ENCODE peak calls at places on chromosomes 12 and 14, in nine cellular contexts. One of them, this sample, is unnamed.

GRCh38 chr14:75165586-75166391 is 10.6 kb downstream of the TMED10 start:
- DNase-seq in tibial nerve: peak
- DNase-seq in body of pancreas: no peak
- DNase-seq in foreskin fibroblast: no peak
- DNase-seq in NCI-H1092 treated with DMSO at 0.1 percent for 48 hours: no peak
- DNase-seq in Ammon's horn: peak
- DNase-seq in A549: no peak
- DNase-seq in GM20000: no peak
- DNase-seq in AG04449: no peak
- DNase-seq in this sample: no peak

GRCh38 chr12:55874465-55874864 is 31.7 kb upstream of the MMP19 start:
- DNase-seq in tibial nerve: no peak
- DNase-seq in body of pancreas: no peak
- DNase-seq in foreskin fibroblast: peak
- DNase-seq in NCI-H1092 treated with DMSO at 0.1 percent for 48 hours: no peak
- DNase-seq in Ammon's horn: peak
- DNase-seq in A549: no peak
- DNase-seq in GM20000: no peak
- DNase-seq in AG04449: no peak
- DNase-seq in this sample: no peak

GRCh38 chr14:99691111-99691885 is 7.2 kb downstream of the CYP46A1 start:
- DNase-seq in tibial nerve: no peak
- DNase-seq in body of pancreas: no peak
- DNase-seq in foreskin fibroblast: no peak
- DNase-seq in NCI-H1092 treated with DMSO at 0.1 percent for 48 hours: no peak
- DNase-seq in Ammon's horn: no peak
- DNase-seq in A549: no peak
- DNase-seq in GM20000: no peak
- DNase-seq in AG04449: no peak
- DNase-seq in this sample: no peak

GRCh38 chr14:94338023-94338422 is 14.9 kb upstream of the SERPINA6 start:
- DNase-seq in tibial nerve: no peak
- DNase-seq in body of pancreas: no peak
- DNase-seq in foreskin fibroblast: no peak
- DNase-seq in NCI-H1092 treated with DMSO at 0.1 percent for 48 hours: no peak
- DNase-seq in Ammon's horn: no peak
- DNase-seq in A549: no peak
- DNase-seq in GM20000: no peak
- DNase-seq in AG04449: no peak
- DNase-seq in this sample: no peak

GRCh38 chr14:48536318-48536717 is 860.9 kb upstream of the MDGA2 start:
- DNase-seq in tibial nerve: no peak
- DNase-seq in body of pancreas: no peak
- DNase-seq in foreskin fibroblast: no peak
- DNase-seq in NCI-H1092 treated with DMSO at 0.1 percent for 48 hours: no peak
- DNase-seq in Ammon's horn: no peak
- DNase-seq in A549: no peak
- DNase-seq in GM20000: no peak
- DNase-seq in AG04449: no peak
- DNase-seq in this sample: no peak

GRCh38 chr14:68401855-68402254 is 391.0 kb downstream of the ZFP36L1 start:
- DNase-seq in tibial nerve: no peak
- DNase-seq in body of pancreas: no peak
- DNase-seq in foreskin fibroblast: no peak
- DNase-seq in NCI-H1092 treated with DMSO at 0.1 percent for 48 hours: no peak
- DNase-seq in Ammon's horn: no peak
- DNase-seq in A549: no peak
- DNase-seq in GM20000: peak
- DNase-seq in AG04449: no peak
- DNase-seq in this sample: no peak

GRCh38 chr14:77825895-77826519 is 26.1 kb downstream of the ADCK1 start:
- DNase-seq in tibial nerve: no peak
- DNase-seq in body of pancreas: peak
- DNase-seq in foreskin fibroblast: no peak
- DNase-seq in NCI-H1092 treated with DMSO at 0.1 percent for 48 hours: no peak
- DNase-seq in Ammon's horn: peak
- DNase-seq in A549: no peak
- DNase-seq in GM20000: no peak
- DNase-seq in AG04449: no peak
- DNase-seq in this sample: no peak

GRCh38 chr12:132544173-132544468 is 54.2 kb downstream of the FBRSL1 start:
- DNase-seq in tibial nerve: no peak
- DNase-seq in body of pancreas: no peak
- DNase-seq in foreskin fibroblast: no peak
- DNase-seq in NCI-H1092 treated with DMSO at 0.1 percent for 48 hours: no peak
- DNase-seq in Ammon's horn: no peak
- DNase-seq in A549: no peak
- DNase-seq in GM20000: no peak
- DNase-seq in AG04449: no peak
- DNase-seq in this sample: no peak

GRCh38 chr12:104499207-104499606 is 42.5 kb downstream of the CHST11 start:
- DNase-seq in tibial nerve: no peak
- DNase-seq in body of pancreas: no peak
- DNase-seq in foreskin fibroblast: no peak
- DNase-seq in NCI-H1092 treated with DMSO at 0.1 percent for 48 hours: no peak
- DNase-seq in Ammon's horn: no peak
- DNase-seq in A549: no peak
- DNase-seq in GM20000: no peak
- DNase-seq in AG04449: no peak
- DNase-seq in this sample: no peak

GRCh38 chr12:55072093-55072492 is 52.3 kb downstream of the NEUROD4 start:
- DNase-seq in tibial nerve: no peak
- DNase-seq in body of pancreas: peak
- DNase-seq in foreskin fibroblast: peak
- DNase-seq in NCI-H1092 treated with DMSO at 0.1 percent for 48 hours: peak
- DNase-seq in Ammon's horn: peak
- DNase-seq in A549: peak
- DNase-seq in GM20000: peak
- DNase-seq in AG04449: no peak
- DNase-seq in this sample: no peak

GRCh38 chr12:2856051-2856450 is 788 bp downstream of the TEX52 start:
- DNase-seq in tibial nerve: no peak
- DNase-seq in body of pancreas: no peak
- DNase-seq in foreskin fibroblast: no peak
- DNase-seq in NCI-H1092 treated with DMSO at 0.1 percent for 48 hours: no peak
- DNase-seq in Ammon's horn: no peak
- DNase-seq in A549: no peak
- DNase-seq in GM20000: no peak
- DNase-seq in AG04449: no peak
- DNase-seq in this sample: no peak

GRCh38 chr12:32264995-32265394 is 134.4 kb upstream of the FGD4 start:
- DNase-seq in tibial nerve: peak
- DNase-seq in body of pancreas: no peak
- DNase-seq in foreskin fibroblast: peak
- DNase-seq in NCI-H1092 treated with DMSO at 0.1 percent for 48 hours: no peak
- DNase-seq in Ammon's horn: peak
- DNase-seq in A549: no peak
- DNase-seq in GM20000: peak
- DNase-seq in AG04449: no peak
- DNase-seq in this sample: no peak

GRCh38 chr14:90275820-90276219 is 19.5 kb downstream of the PSMC1 start:
- DNase-seq in tibial nerve: no peak
- DNase-seq in body of pancreas: no peak
- DNase-seq in foreskin fibroblast: no peak
- DNase-seq in NCI-H1092 treated with DMSO at 0.1 percent for 48 hours: no peak
- DNase-seq in Ammon's horn: no peak
- DNase-seq in A549: no peak
- DNase-seq in GM20000: no peak
- DNase-seq in AG04449: no peak
- DNase-seq in this sample: no peak

GRCh38 chr12:56046027-56046780 is 4.5 kb downstream of the RPS26 start:
- DNase-seq in tibial nerve: no peak
- DNase-seq in body of pancreas: no peak
- DNase-seq in foreskin fibroblast: peak
- DNase-seq in NCI-H1092 treated with DMSO at 0.1 percent for 48 hours: no peak
- DNase-seq in Ammon's horn: no peak
- DNase-seq in A549: no peak
- DNase-seq in GM20000: no peak
- DNase-seq in AG04449: no peak
- DNase-seq in this sample: no peak

GRCh38 chr14:65476942-65477318 is 64.4 kb downstream of the FUT8 start:
- DNase-seq in tibial nerve: no peak
- DNase-seq in body of pancreas: no peak
- DNase-seq in foreskin fibroblast: no peak
- DNase-seq in NCI-H1092 treated with DMSO at 0.1 percent for 48 hours: no peak
- DNase-seq in Ammon's horn: no peak
- DNase-seq in A549: no peak
- DNase-seq in GM20000: no peak
- DNase-seq in AG04449: no peak
- DNase-seq in this sample: no peak

GRCh38 chr12:24198070-24198469 is 248.6 kb upstream of the SOX5 start:
- DNase-seq in tibial nerve: no peak
- DNase-seq in body of pancreas: no peak
- DNase-seq in foreskin fibroblast: no peak
- DNase-seq in NCI-H1092 treated with DMSO at 0.1 percent for 48 hours: no peak
- DNase-seq in Ammon's horn: no peak
- DNase-seq in A549: no peak
- DNase-seq in GM20000: no peak
- DNase-seq in AG04449: no peak
- DNase-seq in this sample: no peak

GRCh38 chr12:57632369-57632897 is 568 bp downstream of the B4GALNT1 start:
- DNase-seq in tibial nerve: no peak
- DNase-seq in body of pancreas: no peak
- DNase-seq in foreskin fibroblast: peak
- DNase-seq in NCI-H1092 treated with DMSO at 0.1 percent for 48 hours: peak
- DNase-seq in Ammon's horn: no peak
- DNase-seq in A549: no peak
- DNase-seq in GM20000: peak
- DNase-seq in AG04449: no peak
- DNase-seq in this sample: no peak

GRCh38 chr14:65303902-65304222 is 108.7 kb upstream of the FUT8 start:
- DNase-seq in tibial nerve: no peak
- DNase-seq in body of pancreas: no peak
- DNase-seq in foreskin fibroblast: no peak
- DNase-seq in NCI-H1092 treated with DMSO at 0.1 percent for 48 hours: no peak
- DNase-seq in Ammon's horn: no peak
- DNase-seq in A549: no peak
- DNase-seq in GM20000: no peak
- DNase-seq in AG04449: no peak
- DNase-seq in this sample: no peak

GRCh38 chr14:78358631-78359030 is 188.5 kb downstream of the NRXN3 start:
- DNase-seq in tibial nerve: no peak
- DNase-seq in body of pancreas: no peak
- DNase-seq in foreskin fibroblast: no peak
- DNase-seq in NCI-H1092 treated with DMSO at 0.1 percent for 48 hours: no peak
- DNase-seq in Ammon's horn: peak
- DNase-seq in A549: no peak
- DNase-seq in GM20000: no peak
- DNase-seq in AG04449: no peak
- DNase-seq in this sample: no peak

GRCh38 chr12:116556356-116556952 is 2.7 kb upstream of the MAP1LC3B2 start:
- DNase-seq in tibial nerve: no peak
- DNase-seq in body of pancreas: no peak
- DNase-seq in foreskin fibroblast: no peak
- DNase-seq in NCI-H1092 treated with DMSO at 0.1 percent for 48 hours: no peak
- DNase-seq in Ammon's horn: no peak
- DNase-seq in A549: no peak
- DNase-seq in GM20000: no peak
- DNase-seq in AG04449: no peak
- DNase-seq in this sample: no peak

GRCh38 chr12:65536876-65537661 is 258.6 kb downstream of the MSRB3 start:
- DNase-seq in tibial nerve: peak
- DNase-seq in body of pancreas: no peak
- DNase-seq in foreskin fibroblast: peak
- DNase-seq in NCI-H1092 treated with DMSO at 0.1 percent for 48 hours: no peak
- DNase-seq in Ammon's horn: no peak
- DNase-seq in A549: peak
- DNase-seq in GM20000: no peak
- DNase-seq in AG04449: peak
- DNase-seq in this sample: peak

GRCh38 chr12:6262211-6262610 is 48.3 kb upstream of the PLEKHG6 start:
- DNase-seq in tibial nerve: no peak
- DNase-seq in body of pancreas: no peak
- DNase-seq in foreskin fibroblast: no peak
- DNase-seq in NCI-H1092 treated with DMSO at 0.1 percent for 48 hours: no peak
- DNase-seq in Ammon's horn: no peak
- DNase-seq in A549: no peak
- DNase-seq in GM20000: no peak
- DNase-seq in AG04449: no peak
- DNase-seq in this sample: no peak

This sample was measured in SW 1271.